ENCODE peak calls at places on chromosomes 7 and 10, in four cellular contexts. K, O, J and L are unnamed samples.

GRCh38 chr7:100678291-100678984 is 4.9 kb downstream of the GNB2 start:
- DNase-seq in K (no peak), O (no peak), J (no peak), L (peak; percentile 68)

GRCh38 chr10:33126118-33126517 is 168.1 kb upstream of the ITGB1 start:
- DNase-seq in K (peak; percentile 58), O (no peak), J (no peak), L (no peak)

GRCh38 chr10:14126697-14127440 is 203.9 kb downstream of the FRMD4A start:
- DNase-seq in K (no peak), O (no peak), J (peak; percentile 48), L (no peak)

GRCh38 chr7:130849604-130850003 is 115.6 kb upstream of the KLF14 start:
- DNase-seq in K (no peak), O (no peak), J (no peak), L (no peak)

GRCh38 chr7:135706038-135706742 is 21.8 kb downstream of the SLC13A4 start:
- DNase-seq in K (no peak), O (no peak), J (no peak), L (no peak)

GRCh38 chr7:117673839-117674238 is 194.0 kb downstream of the CFTR start:
- DNase-seq in K (peak; percentile 63), O (no peak), J (no peak), L (no peak)

GRCh38 chr7:50207251-50207564 is 97.3 kb upstream of the IKZF1 start:
- DNase-seq in K (no peak), O (no peak), J (no peak), L (no peak)

GRCh38 chr10:48450233-48450810 is 143.8 kb downstream of the MAPK8 start:
- DNase-seq in K (no peak), O (no peak), J (no peak), L (peak; percentile 57)

GRCh38 chr7:131843862-131844261 is 287.4 kb upstream of the PODXL start:
- DNase-seq in K (no peak), O (no peak), J (peak; percentile 6), L (peak; percentile 77)

GRCh38 chr7:47725031-47725780 is 143.3 kb upstream of the TNS3 start:
- DNase-seq in K (no peak), O (no peak), J (no peak), L (no peak)

GRCh38 chr10:58512470-58513188 is at the start of gene BICC1:
- DNase-seq in K (no peak), O (no peak), J (peak; percentile 67), L (peak; percentile 74)

GRCh38 chr10:124943301-124944092 is 1.6 kb downstream of the ZRANB1 start:
- DNase-seq in K (no peak), O (no peak), J (peak; percentile 56), L (no peak)

GRCh38 chr10:21165489-21165888 is 268.4 kb upstream of the NEBL start:
- DNase-seq in K (no peak), O (no peak), J (no peak), L (no peak)

GRCh38 chr7:150788474-150789269 is 11.5 kb downstream of the TMEM176B start:
- DNase-seq in K (no peak), O (no peak), J (no peak), L (peak; percentile 79)

GRCh38 chr7:149494738-149495368 is 2.8 kb downstream of the ZNF746 start:
- DNase-seq in K (no peak), O (no peak), J (peak; percentile 12), L (no peak)

GRCh38 chr7:149496642-149497391 is 792 bp downstream of the ZNF746 start:
- DNase-seq in K (peak; percentile 76), O (peak; percentile 55), J (peak; percentile 22), L (peak; percentile 80)

GRCh38 chr7:149497467-149498261 is at the start of gene ZNF746:
- DNase-seq in K (peak; percentile 95), O (peak; percentile 88), J (peak; percentile 84), L (peak; percentile 89)

GRCh38 chr7:149493366-149493765 is 4.2 kb downstream of the ZNF746 start:
- DNase-seq in K (no peak), O (no peak), J (no peak), L (no peak)

GRCh38 chr7:149495785-149496641 is 1.6 kb downstream of the ZNF746 start:
- DNase-seq in K (no peak), O (no peak), J (peak; percentile 75), L (peak; percentile 93)
- H3K4me3 ChIP-seq in K (peak overlapping the region; percentile 94), O (peak overlapping the region; percentile 80), J (peak overlapping the region; percentile 84), L (peak overlapping the region; percentile 83)

GRCh38 chr7:142301299-142301698 is 43.4 kb upstream of the PRSS58 start:
- DNase-seq in K (no peak), O (no peak), J (no peak), L (no peak)

GRCh38 chr7:142301923-142302550 is 44.2 kb upstream of the PRSS58 start:
- DNase-seq in K (peak; percentile 66), O (no peak), J (no peak), L (no peak)

GRCh38 chr7:142299226-142299625 is 41.4 kb upstream of the PRSS58 start:
- DNase-seq in K (no peak), O (no peak), J (no peak), L (no peak)

GRCh38 chr7:142298631-142299030 is 40.8 kb upstream of the PRSS58 start:
- DNase-seq in K (no peak), O (no peak), J (no peak), L (no peak)

DNA sequence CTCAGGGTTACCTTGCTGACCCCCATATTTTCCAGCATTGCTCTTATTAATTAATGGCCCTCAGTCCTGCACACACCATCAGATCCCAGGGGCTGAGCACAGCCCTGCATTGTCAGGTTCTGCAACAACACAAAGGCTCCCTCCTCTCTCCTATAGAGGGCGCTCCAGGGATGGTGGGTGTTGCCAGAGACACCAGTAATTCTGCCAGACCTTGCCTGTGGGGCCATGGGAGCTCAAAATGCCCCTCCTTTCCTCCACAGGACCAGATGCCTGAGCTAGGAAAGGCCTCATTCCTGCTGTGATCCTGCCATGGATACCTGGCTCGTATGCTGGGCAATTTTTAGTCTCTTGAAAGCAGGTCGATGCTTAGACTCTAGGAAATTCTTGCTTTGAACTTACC is 42.8 kb upstream of the PRSS58 start:
- DNase-seq in K (peak; percentile 68), O (no peak), J (no peak), L (no peak)
- H3K4me3 ChIP-seq in K (no peak overlapping the region), O (no peak overlapping the region), J (no peak overlapping the region), L (no peak overlapping the region)

GRCh38 chr10:69056129-69056528 is 31.8 kb upstream of the SRGN start:
- DNase-seq in K (no peak), O (no peak), J (no peak), L (no peak)

GRCh38 chr10:69056536-69057260 is 31.2 kb upstream of the SRGN start:
- DNase-seq in K (no peak), O (peak; percentile 35), J (no peak), L (no peak)

GRCh38 chr10:69057951-69058297 is 30.0 kb upstream of the SRGN start:
- DNase-seq in K (no peak), O (no peak), J (peak; percentile 12), L (no peak)

GRCh38 chr10:69055241-69055640 is 32.7 kb upstream of the SRGN start:
- DNase-seq in K (no peak), O (peak; percentile 50), J (no peak), L (no peak)

GRCh38 chr10:69057261-69057950 is 30.5 kb upstream of the SRGN start:
- DNase-seq in K (no peak), O (peak; percentile 48), J (no peak), L (no peak)
- H3K4me3 ChIP-seq in K (no peak overlapping the region), O (no peak overlapping the region), J (no peak overlapping the region), L (no peak overlapping the region)

GRCh38 chr10:18976681-18977251 is 71.8 kb upstream of the MALRD1 start:
- DNase-seq in K (no peak), O (no peak), J (no peak), L (no peak)

GRCh38 chr10:18984531-18984930 is 64.1 kb upstream of the MALRD1 start:
- DNase-seq in K (no peak), O (no peak), J (no peak), L (no peak)

DNA sequence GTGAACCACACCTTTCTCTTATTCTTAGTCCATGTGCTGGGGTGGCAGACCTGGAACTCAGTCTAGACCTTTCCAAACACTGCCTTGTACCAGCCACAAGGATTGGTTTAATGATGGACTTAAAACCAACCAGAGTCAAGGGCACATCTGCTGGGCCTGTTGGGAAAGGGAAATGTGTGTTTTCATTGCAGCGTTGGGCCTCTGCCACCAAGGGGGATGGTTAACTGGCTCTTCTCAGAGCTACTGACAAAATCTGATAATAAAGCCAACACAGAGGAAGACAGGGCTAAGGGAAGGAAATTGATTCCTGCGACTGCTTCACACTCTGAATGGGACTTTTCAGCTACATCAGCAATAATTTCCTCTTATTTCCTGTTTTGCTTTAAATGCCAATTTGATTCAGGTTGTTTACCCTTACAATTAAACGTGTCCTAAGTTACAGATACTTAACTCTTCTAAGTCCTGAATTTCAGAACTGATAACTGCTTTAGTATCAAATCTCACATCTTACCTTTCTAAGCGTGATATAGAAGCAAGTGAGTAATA is 68.4 kb upstream of the MALRD1 start:
- DNase-seq in K (no peak), O (no peak), J (no peak), L (no peak)
- H3K4me3 ChIP-seq in K (no peak overlapping the region), O (no peak overlapping the region), J (no peak overlapping the region), L (no peak overlapping the region)

GRCh38 chr7:122136639-122137253 is 7.3 kb downstream of the AASS start:
- DNase-seq in K (no peak), O (no peak), J (no peak), L (no peak)
- H3K4me3 ChIP-seq in K (no peak overlapping the region), O (no peak overlapping the region), J (peak overlapping the region; percentile 50), L (peak overlapping the region; percentile 37)

DNA sequence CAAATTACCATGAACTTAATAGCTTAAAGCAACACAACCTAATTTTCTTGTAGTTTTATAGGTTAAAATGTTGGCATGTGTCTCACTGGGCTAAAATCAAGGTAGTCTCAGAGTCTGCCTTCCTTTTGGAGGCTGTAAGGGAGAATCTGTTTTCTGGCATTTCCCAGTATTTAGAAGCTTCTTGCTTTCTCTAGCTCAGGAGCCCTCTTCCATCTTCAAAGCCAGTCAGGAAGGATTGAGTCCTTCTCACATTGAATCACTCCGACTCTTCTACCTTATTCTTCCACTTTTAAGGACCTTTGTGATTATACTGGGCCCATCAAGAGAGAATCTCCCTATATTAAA is 156.2 kb downstream of the MBL2 start:
- DNase-seq in K (no peak), O (no peak), J (no peak), L (no peak)
- H3K4me3 ChIP-seq in K (no peak overlapping the region), O (no peak overlapping the region), J (no peak overlapping the region), L (no peak overlapping the region)

GRCh38 chr7:11633325-11633724 is 198.7 kb downstream of the THSD7A start:
- DNase-seq in K (no peak), O (no peak), J (no peak), L (no peak)

GRCh38 chr7:11642841-11643240 is 189.2 kb downstream of the THSD7A start:
- DNase-seq in K (no peak), O (no peak), J (no peak), L (no peak)

GRCh38 chr7:11636274-11636673 is 195.7 kb downstream of the THSD7A start:
- DNase-seq in K (no peak), O (no peak), J (no peak), L (no peak)

DNA sequence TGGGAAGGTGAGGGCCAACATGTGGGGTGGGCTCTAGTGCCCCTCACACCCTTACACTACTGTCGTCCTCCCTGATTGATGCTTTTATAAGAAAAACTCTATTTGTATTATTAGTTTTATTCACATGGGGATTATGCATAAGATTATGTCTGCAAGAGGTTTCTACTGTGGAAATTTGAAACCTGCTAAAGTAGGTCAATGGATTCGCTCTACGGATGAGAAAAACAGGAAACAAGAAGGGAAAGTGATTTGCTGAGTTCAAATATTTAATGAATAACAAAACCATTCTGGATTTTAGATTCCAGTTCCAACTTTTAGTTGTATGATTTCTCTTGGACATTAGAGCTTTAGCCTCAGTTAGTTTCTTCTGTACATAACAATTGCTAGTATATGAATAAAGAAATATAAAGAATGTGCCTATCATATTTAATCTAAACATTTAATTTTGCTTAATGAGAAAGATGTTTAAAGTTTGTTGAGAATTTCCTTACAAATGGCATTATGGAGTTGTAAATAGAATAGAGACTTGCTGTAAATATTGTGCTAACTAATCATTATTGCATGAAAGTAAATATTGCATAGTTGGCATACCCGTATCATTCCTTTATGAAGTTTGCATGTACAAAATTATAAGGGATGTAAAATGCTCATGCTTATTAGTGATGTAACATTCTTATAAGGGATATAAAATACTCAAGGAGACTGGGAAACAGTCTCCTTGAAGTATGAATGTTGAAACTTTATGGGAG is 193.8 kb downstream of the THSD7A start:
- DNase-seq in K (no peak), O (no peak), J (no peak), L (no peak)
- H3K4me3 ChIP-seq in K (no peak overlapping the region), O (no peak overlapping the region), J (no peak overlapping the region), L (no peak overlapping the region)